ENCODE peak calls at places on chromosomes 3 and 15, in six cellular contexts. D is HCT116; W is CD8-positive, alpha-beta T cell; P is thoracic aorta; L is IMR-90; R is body of pancreas. T is an unnamed sample.

GRCh38 chr3:159762981-159763465 is 225.6 kb upstream of the IL12A start:
- DNase-seq in W (no peak), L (peak), P (peak), R (peak), D (no peak), T (peak)

GRCh38 chr3:44827196-44827595 is 34.5 kb upstream of the TMEM42 start:
- DNase-seq in L (no peak), D (no peak), P (no peak), W (no peak), R (no peak), T (no peak)

GRCh38 chr3:155701882-155702465 is 42.9 kb downstream of the PLCH1 start:
- DNase-seq in L (peak), D (peak), R (no peak), P (no peak), W (no peak), T (peak)

GRCh38 chr15:69074011-69074842 is 59.7 kb downstream of the NOX5 start:
- DNase-seq in W (no peak), D (no peak), L (peak), R (peak), P (no peak), T (no peak)

GRCh38 chr3:129624347-129625070 is 18.0 kb upstream of the PLXND1 start:
- DNase-seq in W (no peak), D (no peak), L (peak), P (no peak), R (peak), T (no peak)

GRCh38 chr3:126125341-126125740 is 41.4 kb upstream of the SLC41A3 start:
- DNase-seq in L (no peak), D (no peak), W (no peak), R (peak), P (no peak), T (no peak)

GRCh38 chr3:111412656-111413055 is 129.3 kb upstream of the CD96 start:
- DNase-seq in L (no peak), W (no peak), R (no peak), P (no peak), D (no peak), T (peak)

GRCh38 chr3:49534581-49535495 is 19.4 kb upstream of the BSN start:
- DNase-seq in W (no peak), D (no peak), P (no peak), R (peak), L (no peak), T (no peak)

GRCh38 chr15:65377105-65377975 is 462 bp downstream of the IGDCC3 start:
- DNase-seq in R (no peak), W (no peak), P (no peak), D (no peak), L (no peak), T (peak)

GRCh38 chr15:88450125-88450798 is 16.9 kb downstream of the MRPL46 start:
- DNase-seq in D (peak), W (peak), L (peak), R (peak), P (no peak), T (no peak)

GRCh38 chr3:42014443-42014945 is 52.6 kb upstream of the ULK4 start:
- DNase-seq in P (no peak), R (peak), D (no peak), L (no peak), W (no peak), T (no peak)
- H3K27ac ChIP-seq in P (peak), R (peak), D (peak), L (no peak), W (peak), T (no peak)

DNA sequence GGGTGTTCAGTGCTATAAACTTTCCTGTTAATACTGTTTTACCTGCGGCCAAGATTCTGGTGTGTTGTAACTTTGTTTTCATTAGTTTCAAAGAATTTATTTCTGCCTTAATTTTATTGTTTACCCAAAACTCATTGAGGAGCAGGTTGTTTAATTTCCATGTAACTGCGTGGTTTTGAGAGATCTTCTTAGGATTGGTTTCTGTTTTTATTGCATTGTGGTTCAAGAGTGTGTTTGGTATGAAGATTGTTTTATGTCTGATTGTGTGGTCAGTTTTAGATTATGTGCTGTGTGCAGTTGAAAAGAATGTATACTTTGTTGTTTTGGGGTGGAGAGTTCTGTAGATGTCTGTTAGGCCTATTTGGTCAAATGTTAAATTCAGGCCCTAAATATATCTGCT is 133.5 kb upstream of the GALNT15 start:
- DNase-seq in L (no peak), D (no peak), P (no peak), R (no peak), W (no peak), T (no peak)
- TF ChIP-seq CTCF in L (no peak), D (no peak), P (no peak), R (no peak), W (no peak), T (no peak)

GRCh38 chr3:136258199-136258598 is 8.1 kb downstream of the PCCB start:
- DNase-seq in D (no peak), W (no peak), L (no peak), P (no peak), R (no peak), T (no peak)
- H3K27ac ChIP-seq in D (no peak), W (no peak), L (no peak), P (no peak), R (no peak), T (no peak)

DNA sequence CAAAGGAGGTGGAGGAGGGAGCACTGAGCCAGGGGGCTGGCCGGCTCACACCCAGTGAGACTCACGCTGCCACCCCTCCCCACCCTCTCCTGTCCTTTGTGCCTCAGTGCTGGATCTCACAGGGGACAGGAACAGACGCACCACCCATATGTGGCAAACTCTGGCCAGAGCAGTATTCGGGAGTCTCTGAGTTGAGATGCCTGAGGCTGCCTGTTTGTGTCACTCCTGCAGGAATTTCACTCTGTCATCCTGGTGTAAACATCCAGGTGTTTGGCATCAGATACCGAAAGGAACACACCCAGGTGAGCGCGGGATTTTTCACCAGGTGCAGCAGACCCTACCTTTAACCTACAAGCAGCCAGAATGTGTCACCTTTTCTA is 25.7 kb downstream of the RGMA start:
- DNase-seq in L (no peak), D (no peak), W (no peak), P (no peak), R (no peak), T (peak)
- TF ChIP-seq CTCF in L (no peak), D (no peak), W (no peak), P (no peak), R (no peak), T (no peak)

DNA sequence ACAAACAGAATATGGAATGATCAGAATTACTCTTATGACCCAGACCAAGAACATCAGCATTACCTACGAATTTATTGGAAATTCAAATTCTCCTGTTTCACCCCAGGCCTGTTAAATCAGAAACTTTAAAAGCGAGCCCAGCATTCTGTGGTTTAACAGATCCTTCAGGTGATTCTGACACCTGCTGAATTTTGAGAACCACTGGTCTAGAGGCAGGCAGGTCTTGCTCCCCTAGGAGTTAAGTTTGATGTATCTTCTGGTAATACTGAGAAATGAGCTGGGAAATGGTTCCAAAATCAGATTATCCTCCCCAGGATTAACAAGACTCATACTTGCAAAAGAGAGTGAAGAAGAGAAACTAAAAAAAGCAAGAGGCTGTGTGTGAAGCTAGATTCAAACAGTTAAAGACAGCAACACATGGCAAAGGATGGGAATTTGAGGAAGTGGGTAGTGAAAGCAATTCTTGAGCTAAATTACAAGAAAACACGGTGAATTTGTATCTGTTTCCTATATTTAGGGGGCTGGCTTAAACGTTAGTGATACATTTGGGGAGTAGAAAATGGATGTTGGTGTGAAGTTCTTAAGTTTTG is 66.0 kb downstream of the FLNB start:
- DNase-seq in R (no peak), P (no peak), D (no peak), W (no peak), L (no peak), T (no peak)
- H3K27ac ChIP-seq in R (no peak), P (peak), D (no peak), W (no peak), L (no peak), T (no peak)

GRCh38 chr15:39887211-39887610 is 32.9 kb downstream of the GPR176 start:
- DNase-seq in L (no peak), D (no peak), R (no peak), P (no peak), W (no peak), T (no peak)

GRCh38 chr15:39886418-39886817 is 33.6 kb downstream of the GPR176 start:
- DNase-seq in L (no peak), P (no peak), R (no peak), W (no peak), D (no peak), T (no peak)

GRCh38 chr15:39888809-39889208 is 31.3 kb downstream of the GPR176 start:
- DNase-seq in P (no peak), R (no peak), W (no peak), D (no peak), L (no peak), T (no peak)

GRCh38 chr15:39888243-39888642 is 31.8 kb downstream of the GPR176 start:
- DNase-seq in L (no peak), W (no peak), D (no peak), R (no peak), P (no peak), T (no peak)

DNA sequence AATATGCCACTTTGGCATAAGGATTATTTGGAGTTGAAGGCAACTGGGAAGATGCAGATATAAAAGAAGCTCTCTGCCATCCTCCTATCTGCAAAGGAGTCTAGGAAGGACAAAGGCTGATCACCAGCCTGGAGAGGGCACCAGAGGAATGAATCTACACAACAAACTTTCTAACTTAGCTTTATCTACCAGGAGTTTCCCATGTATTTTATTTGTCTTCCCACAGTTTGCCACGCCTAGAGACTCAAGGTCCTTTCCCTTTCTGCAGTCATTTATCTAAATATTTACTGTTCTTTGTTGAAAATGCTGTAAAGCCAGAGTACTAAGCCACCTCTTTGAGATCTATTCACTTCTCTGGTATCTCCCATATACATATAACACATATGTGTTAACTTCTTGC is 32.2 kb downstream of the GPR176 start:
- DNase-seq in R (peak), D (peak), W (no peak), L (peak), P (no peak), T (peak)
- TF ChIP-seq CTCF in R (peak), D (peak), W (no peak), L (peak), P (no peak), T (peak)

GRCh38 chr3:99875573-99875924 is 57.9 kb downstream of the CMSS1 start:
- DNase-seq in D (no peak), W (no peak), L (peak), P (no peak), R (no peak), T (no peak)
- H3K27ac ChIP-seq in D (no peak), W (peak), L (peak), P (peak), R (peak), T (peak)

DNA sequence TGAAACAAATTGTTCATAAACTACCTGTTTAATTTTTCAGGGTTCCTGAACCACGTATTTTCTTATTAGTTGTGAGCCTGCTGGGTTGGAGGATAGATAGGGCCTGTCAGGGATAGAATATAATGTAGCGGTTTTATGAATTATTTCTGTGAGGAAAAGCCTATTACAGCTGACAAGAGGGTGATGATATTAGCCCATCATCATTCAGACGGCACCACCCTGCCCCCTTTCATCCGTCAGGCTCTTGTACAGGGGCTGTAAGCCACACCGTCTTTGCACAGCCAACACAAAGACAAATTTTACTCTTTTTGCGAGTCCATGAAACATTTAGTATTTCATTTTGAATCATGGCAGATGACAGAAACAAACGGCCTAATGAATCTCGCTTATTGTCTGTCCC is 335.3 kb upstream of the TMCO5A start:
- DNase-seq in R (no peak), D (no peak), P (no peak), W (no peak), L (no peak), T (no peak)
- TF ChIP-seq CTCF in R (no peak), D (no peak), P (no peak), W (no peak), L (no peak), T (no peak)

T was measured in foreskin keratinocyte.